ENCODE peak calls at places on chromosomes 1 and 21, in four cellular contexts. I is C1 segment of cervical spinal cord; S is stimulated activated CD8-positive, alpha-beta memory T cell treated with anti-CD3 and anti-CD28 coated beads, Interleukin-4, amount 100 ng/mL, for 48 hours; Y is mesendoderm. L is an unnamed sample.

GRCh38 chr1:35377553-35377952 is 109.0 kb downstream of the ZMYM4 start:
- DNase-seq in I (no peak), S (no peak), Y (no peak), L (no peak)

GRCh38 chr1:36034692-36035091 is 49.2 kb upstream of the TEKT2 start:
- DNase-seq in I (no peak), S (no peak), Y (peak; percentile 79), L (no peak)

GRCh38 chr1:53582211-53583020 is 123.2 kb downstream of the DMRTB1 start:
- DNase-seq in I (no peak), S (no peak), Y (peak; percentile 75), L (peak; percentile 46)

GRCh38 chr1:24149854-24150227 is 6.9 kb upstream of the IL22RA1 start:
- DNase-seq in I (no peak), S (peak; percentile 72), Y (no peak), L (peak; percentile 46)

GRCh38 chr1:9825101-9826074 is 1.6 kb upstream of the CLSTN1 start:
- DNase-seq in I (peak; percentile 73), S (peak; percentile 52), Y (peak; percentile 97), L (peak; percentile 65)

GRCh38 chr1:39047374-39048229 is 21.5 kb downstream of the NDUFS5 start:
- DNase-seq in I (no peak), S (no peak), Y (peak; percentile 86), L (no peak)

GRCh38 chr1:213931804-213932203 is 56.0 kb upstream of the PROX1 start:
- DNase-seq in I (no peak), S (no peak), Y (peak; percentile 62), L (no peak)

GRCh38 chr1:89553195-89553584 is 28.6 kb downstream of the LRRC8B start:
- DNase-seq in I (no peak), S (no peak), Y (no peak), L (no peak)

GRCh38 chr1:110337704-110338199 is 1.4 kb upstream of the RBM15 start:
- DNase-seq in I (peak; percentile 45), S (peak; percentile 67), Y (peak; percentile 77), L (peak; percentile 69)

GRCh38 chr1:21503706-21504377 is 5.4 kb upstream of the ALPL start:
- DNase-seq in I (no peak), S (no peak), Y (peak; percentile 18), L (no peak)

GRCh38 chr1:181674617-181675016 is 191.3 kb downstream of the CACNA1E start:
- DNase-seq in I (peak; percentile 6), S (no peak), Y (no peak), L (no peak)

GRCh38 chr1:17630048-17630830 is 90.7 kb downstream of the ARHGEF10L start:
- DNase-seq in I (no peak), S (no peak), Y (no peak), L (no peak)

GRCh38 chr21:22421416-22422190 is 1423.4 kb downstream of the NCAM2 start:
- DNase-seq in I (no peak), S (no peak), Y (no peak), L (no peak)

GRCh38 chr1:235739124-235739523 is 89.5 kb upstream of the GNG4 start:
- DNase-seq in I (no peak), S (no peak), Y (no peak), L (no peak)

GRCh38 chr1:209409786-209410185 is 173.7 kb upstream of the CAMK1G start:
- DNase-seq in I (no peak), S (no peak), Y (peak; percentile 86), L (no peak)

GRCh38 chr1:65459397-65459768 is 38.9 kb downstream of the LEPR start:
- DNase-seq in I (peak; percentile 2), S (no peak), Y (peak; percentile 66), L (no peak)

GRCh38 chr1:64564891-64565290 is 95.0 kb downstream of the CACHD1 start:
- DNase-seq in I (no peak), S (no peak), Y (no peak), L (no peak)

GRCh38 chr21:38988211-38989096 is 182.7 kb downstream of the ETS2 start:
- DNase-seq in I (no peak), S (no peak), Y (no peak), L (no peak)

GRCh38 chr1:230972855-230973271 is 5.8 kb downstream of the TTC13 start:
- DNase-seq in I (no peak), S (peak; percentile 68), Y (no peak), L (peak; percentile 86)

GRCh38 chr1:15957221-15958090 is 18.4 kb downstream of the ZBTB17 start:
- DNase-seq in I (no peak), S (no peak), Y (peak; percentile 72), L (no peak)

GRCh38 chr1:157678721-157679120 is 21.8 kb downstream of the FCRL3 start:
- DNase-seq in I (no peak), S (no peak), Y (no peak), L (no peak)

GRCh38 chr1:151822404-151822803 is 9.2 kb downstream of the RORC start:
- DNase-seq in I (peak; percentile 66), S (peak; percentile 81), Y (peak; percentile 18), L (no peak)

GRCh38 chr1:36035154-36035553 is 48.7 kb upstream of the TEKT2 start:
- DNase-seq in I (no peak), S (no peak), Y (no peak), L (no peak)

GRCh38 chr1:27366113-27366410 is 699 bp downstream of the MAP3K6 start:
- DNase-seq in I (peak; percentile 67), S (peak; percentile 92), Y (peak; percentile 91), L (peak; percentile 83)

GRCh38 chr1:217115404-217116380 is 392.5 kb upstream of the ESRRG start:
- DNase-seq in I (no peak), S (no peak), Y (no peak), L (no peak)

GRCh38 chr1:246131095-246131494 is 376.0 kb downstream of the SMYD3 start:
- DNase-seq in I (no peak), S (no peak), Y (no peak), L (no peak)

GRCh38 chr1:185567006-185567405 is 167.2 kb upstream of the HMCN1 start:
- DNase-seq in I (no peak), S (peak; percentile 42), Y (no peak), L (peak; percentile 79)

GRCh38 chr1:236948996-236949395 is 55.2 kb downstream of the MT1HL1 start:
- DNase-seq in I (peak; percentile 60), S (no peak), Y (no peak), L (no peak)

L was measured in activated CD8-positive, alpha-beta memory T cell treated with anti-CD3 and anti-CD28 coated beads, Interleukin-2, amount 10 ng/mL, durations not matched to agents 7 days and 5 days.